ENCODE peak calls at places on chromosomes 16 and 17, in six cellular contexts. G is mesenchymal stem cell, Z is IMR-90, S is H1, N is mesendoderm, U is neuronal stem cell. Y is an unnamed sample.

GRCh38 chr16:10878644-10879498 is 1.9 kb downstream of the CIITA start:
- DNase-seq in Z (peak), S (no peak), N (no peak), U (no peak), G (peak), Y (peak)

GRCh38 chr16:56851671-56852400 is 13.2 kb upstream of the SLC12A3 start:
- DNase-seq in G (no peak), N (peak), U (no peak), Z (peak), S (peak), Y (peak)

GRCh38 chr16:56191807-56192643 is 736 bp downstream of the GNAO1 start:
- DNase-seq in Z (no peak), U (no peak), N (peak), S (no peak), G (no peak), Y (no peak)

GRCh38 chr17:37430051-37430591 is 23.4 kb downstream of the TADA2A start:
- DNase-seq in S (no peak), U (no peak), Z (peak), N (peak), G (peak), Y (no peak)

GRCh38 chr16:85245307-85246172 is 133.3 kb upstream of the CIBAR2 start:
- DNase-seq in G (peak), U (peak), Z (peak), N (peak), S (no peak), Y (peak)

GRCh38 chr17:54426287-54426886 is 474.3 kb upstream of the TOM1L1 start:
- DNase-seq in S (no peak), Z (no peak), N (peak), G (no peak), U (peak), Y (no peak)

GRCh38 chr17:42653179-42654124 is 5.6 kb upstream of the TUBG2 start:
- DNase-seq in Z (peak), N (peak), G (peak), U (no peak), S (no peak), Y (peak)

GRCh38 chr17:66073384-66073783 is 118.5 kb downstream of the CEP112 start:
- DNase-seq in S (no peak), N (no peak), G (no peak), Z (no peak), U (no peak), Y (peak)

GRCh38 chr17:73380439-73381106 is 68.8 kb upstream of the CDC42EP4 start:
- DNase-seq in S (no peak), U (no peak), N (no peak), Z (no peak), G (no peak), Y (no peak)

GRCh38 chr17:18261146-18261515 is 669 bp downstream of the MIEF2 start:
- DNase-seq in Z (peak), U (no peak), N (peak), S (no peak), G (peak), Y (peak)

GRCh38 chr16:53282975-53283946 is 151.0 kb upstream of the RBL2 start:
- DNase-seq in Z (peak), U (peak), G (peak), N (peak), S (no peak), Y (no peak)

DNA sequence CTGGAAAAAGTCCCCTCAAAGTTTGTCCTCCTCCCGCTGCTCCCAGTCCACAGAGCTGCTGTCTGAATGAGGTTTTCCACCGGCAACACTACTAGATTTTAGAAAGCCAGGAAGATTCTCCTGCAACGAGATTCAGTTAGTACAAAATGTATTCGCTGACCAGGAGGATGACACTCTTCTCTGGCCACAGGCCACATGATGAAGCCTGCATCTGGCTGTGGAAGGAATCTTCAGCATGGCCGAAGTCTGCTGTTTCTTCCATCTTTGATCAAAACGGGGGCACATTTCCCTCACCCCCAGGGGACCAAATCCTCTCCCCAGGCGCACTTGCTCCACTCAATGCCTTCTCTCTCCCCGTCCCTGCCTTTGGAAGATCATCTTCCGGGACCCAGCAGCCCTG is 215.8 kb upstream of the NLRP1 start:
- DNase-seq in S (no peak), U (no peak), N (no peak), Z (no peak), G (no peak), Y (no peak)
- H2BK15ac ChIP-seq in S (no peak), U (no peak), N (no peak), Z (no peak), G (peak), Y (no peak)

DNA sequence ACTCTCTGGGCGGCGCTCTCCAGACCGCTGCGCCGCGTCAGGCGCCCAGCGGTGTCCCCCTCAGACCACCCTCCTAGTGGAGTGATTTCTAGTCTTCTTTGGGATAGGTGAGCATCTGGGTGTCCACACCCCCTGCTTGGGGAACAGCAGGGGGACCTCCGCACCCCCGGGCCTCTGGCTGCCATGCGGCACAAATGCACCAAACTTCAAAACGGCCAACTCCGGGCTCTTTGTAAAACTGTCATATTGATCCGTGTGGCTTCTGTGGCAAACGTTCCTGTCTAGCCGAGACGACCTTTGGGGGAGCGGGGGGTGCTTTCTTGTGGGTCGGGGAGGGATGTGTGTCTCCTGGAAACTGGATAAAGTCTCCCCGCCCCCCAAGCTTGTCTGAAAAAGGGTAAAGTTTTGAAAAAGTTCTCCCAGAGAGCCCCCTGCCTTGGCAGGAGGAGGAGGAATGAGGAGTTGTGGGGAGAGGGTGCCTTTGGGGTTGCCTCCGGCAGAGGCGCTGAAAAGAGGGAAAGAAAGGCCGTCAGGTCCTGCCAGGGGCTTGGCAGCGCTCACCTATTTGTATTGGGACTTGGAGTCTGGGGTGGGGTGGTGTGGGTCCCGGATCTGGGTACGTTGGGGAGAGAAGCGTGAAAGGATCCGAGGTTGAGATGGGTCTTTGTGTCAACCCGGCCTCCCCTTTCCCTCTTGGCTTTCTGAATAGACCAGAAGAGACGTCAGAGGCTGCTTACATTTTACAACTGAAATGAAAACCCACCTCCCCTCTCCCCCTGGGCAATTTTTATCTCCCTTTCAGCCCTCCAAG is 2.2 kb upstream of the CHD3 start:
- DNase-seq in Z (peak), S (no peak), N (peak), U (peak), G (peak), Y (peak)
- H2BK120ac ChIP-seq in Z (peak), S (no peak), N (no peak), U (no peak), G (peak), Y (no peak)

DNA sequence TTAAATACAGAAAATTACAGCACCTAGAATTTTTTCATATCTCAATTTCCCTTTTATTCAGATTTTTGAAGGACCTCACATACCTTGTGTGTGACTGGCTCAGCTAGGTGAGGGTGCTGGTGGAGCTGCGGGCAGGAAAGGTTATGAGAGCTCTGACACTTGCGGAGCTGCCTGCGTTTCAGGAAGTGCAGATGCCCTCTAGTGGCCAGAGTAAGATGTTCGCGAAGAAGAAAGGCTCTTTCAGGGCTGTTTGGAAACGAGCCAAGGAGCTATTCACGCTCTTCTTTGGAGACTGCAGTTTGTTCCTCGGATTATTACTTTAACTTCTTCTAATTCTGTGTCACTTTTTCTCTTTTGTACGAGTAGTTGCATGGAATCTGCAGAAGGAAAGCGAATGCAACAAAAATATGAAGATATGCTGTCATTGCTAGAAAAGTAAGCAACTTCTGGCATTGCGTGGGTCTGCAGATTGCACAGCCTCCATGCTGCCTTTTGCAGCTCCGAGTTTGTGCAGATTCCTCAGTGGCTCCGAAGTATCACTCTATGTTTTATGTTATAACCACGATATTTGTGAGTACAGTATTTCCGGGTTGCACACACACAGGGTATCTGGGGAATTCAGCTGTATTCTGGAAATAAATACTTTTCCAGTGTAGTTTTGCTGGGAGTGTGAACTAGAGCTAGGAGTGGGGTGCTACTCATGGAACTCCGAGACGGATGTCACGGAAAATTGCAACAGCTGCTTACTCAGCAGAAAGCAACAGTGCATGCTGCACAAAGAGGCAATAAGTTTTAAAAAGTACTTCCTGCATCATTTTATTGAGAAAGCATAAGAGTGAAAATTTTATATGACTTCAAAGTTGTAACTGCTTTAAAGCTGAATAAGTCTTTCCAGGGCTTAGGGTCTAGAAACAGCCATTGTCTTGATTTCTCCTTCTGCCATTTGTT is 46.3 kb downstream of the DNAH9 start:
- DNase-seq in G (peak), Z (peak), N (peak), S (peak), U (peak), Y (peak)
- H2BK15ac ChIP-seq in G (no peak), Z (no peak), N (no peak), S (no peak), U (no peak), Y (no peak)

DNA sequence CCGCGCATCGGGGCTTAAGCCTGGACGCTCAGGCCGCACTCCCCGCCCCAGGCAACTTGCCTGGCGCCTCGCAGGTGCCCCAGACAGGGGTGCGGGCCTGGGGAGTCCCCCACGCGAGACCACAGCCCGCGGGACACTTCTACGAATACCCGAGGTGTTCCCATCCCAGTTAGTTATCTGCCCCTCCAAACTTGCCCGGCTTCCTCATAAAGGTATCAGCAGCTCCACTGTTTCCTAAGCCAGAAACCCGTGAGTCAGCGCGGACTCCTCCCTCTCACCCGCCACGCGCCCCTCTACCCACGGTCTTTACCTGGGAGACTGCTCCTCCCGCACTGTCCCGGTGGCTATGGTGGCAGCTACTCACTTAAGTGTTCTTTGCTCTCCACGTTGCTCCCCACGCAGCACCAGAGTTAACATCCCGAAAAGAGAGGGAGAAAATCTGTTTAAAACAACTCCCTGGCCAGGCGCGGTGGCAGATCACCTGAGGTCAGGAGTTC is 1.0 kb upstream of the CREBBP start:
- DNase-seq in Z (no peak), G (no peak), U (no peak), S (no peak), N (peak), Y (peak)
- H2BK120ac ChIP-seq in Z (no peak), G (no peak), U (peak), S (no peak), N (no peak), Y (no peak)

DNA sequence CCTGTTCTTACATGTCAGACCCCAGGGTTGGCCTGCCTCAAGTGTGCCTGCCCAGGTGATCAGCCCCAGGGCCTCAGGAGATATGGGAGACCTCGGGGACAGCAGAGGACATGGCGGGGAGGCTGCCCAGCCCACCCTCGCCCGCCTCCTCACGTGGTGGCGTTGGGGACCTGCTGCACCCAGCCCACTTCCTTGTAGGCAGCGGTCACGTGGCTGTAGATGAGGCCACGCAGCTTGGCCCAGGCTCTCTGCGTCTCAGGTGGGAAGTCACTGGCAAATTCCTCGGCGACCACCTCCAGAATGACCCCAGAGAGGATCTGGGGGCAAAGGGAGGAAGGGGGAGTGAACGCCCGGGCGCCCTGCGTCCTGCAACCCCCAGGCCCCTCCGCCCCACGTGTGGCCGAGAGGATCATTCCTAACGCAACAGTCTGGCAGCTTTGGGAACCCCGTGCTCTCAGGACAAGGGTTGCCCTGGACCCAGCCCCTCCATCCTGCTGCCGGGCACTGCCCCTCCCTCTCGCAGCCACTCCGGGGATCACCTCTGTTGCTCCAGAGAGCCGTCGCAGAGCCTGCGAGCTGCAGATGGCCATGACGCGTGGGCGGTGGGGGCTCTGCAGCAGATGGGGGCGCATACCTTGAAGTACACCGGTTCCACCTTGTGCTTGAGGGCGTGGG is 6.5 kb downstream of the CYGB start:
- DNase-seq in S (no peak), Z (no peak), U (no peak), N (no peak), G (no peak), Y (no peak)
- H2BK15ac ChIP-seq in S (peak), Z (peak), U (peak), N (no peak), G (peak), Y (no peak)